ENCODE peak calls at places on chromosome 19, in seven cellular contexts. B is HL-60, D is left lung, U is Calu3, G is PC-3, K is GM12865, M is neural crest cell. L is an unnamed sample.

GRCh38 chr19:48670699-48671455 is 1.9 kb downstream of the NTN5 start:
- DNase-seq in D (no peak), U (no peak), G (no peak), B (no peak), K (no peak), M (no peak), L (no peak)

GRCh38 chr19:1468274-1469199 is 10.5 kb downstream of the C19orf25 start:
- DNase-seq in U (peak), K (peak), G (peak), D (no peak), B (no peak), M (no peak), L (peak)

GRCh38 chr19:40379446-40380198 is 10.4 kb downstream of the HIPK4 start:
- DNase-seq in B (no peak), D (no peak), K (no peak), G (no peak), U (no peak), M (no peak), L (no peak)

GRCh38 chr19:38039966-38040365 is 133.0 kb downstream of the SIPA1L3 start:
- DNase-seq in M (no peak), U (no peak), K (no peak), D (no peak), G (peak), B (no peak), L (no peak)

GRCh38 chr19:5052515-5052914 is 83.6 kb downstream of the KDM4B start:
- DNase-seq in G (peak), M (no peak), D (no peak), K (no peak), B (no peak), U (no peak), L (no peak)

GRCh38 chr19:6032381-6032780 is 54.4 kb upstream of the RANBP3 start:
- DNase-seq in U (no peak), K (no peak), G (no peak), D (no peak), B (no peak), M (no peak), L (no peak)

GRCh38 chr19:35225951-35226350 is 2.6 kb downstream of the FAM187B start:
- DNase-seq in B (no peak), U (no peak), K (no peak), G (no peak), D (no peak), M (no peak), L (no peak)

GRCh38 chr19:33499671-33500506 is 21.7 kb downstream of the PEPD start:
- DNase-seq in U (no peak), G (no peak), B (no peak), K (no peak), M (no peak), D (no peak), L (no peak)

GRCh38 chr19:49342291-49342721 is 7.1 kb downstream of the CD37 start:
- DNase-seq in G (no peak), K (no peak), M (no peak), B (no peak), U (no peak), D (peak), L (no peak)

GRCh38 chr19:39100500-39101166 is 16.5 kb downstream of the ACP7 start:
- DNase-seq in M (no peak), K (no peak), B (no peak), D (no peak), U (no peak), G (no peak), L (no peak)

GRCh38 chr19:4722671-4723464 is 774 bp downstream of the DPP9 start:
- DNase-seq in U (no peak), G (peak), M (no peak), B (no peak), K (peak), D (no peak), L (no peak)

GRCh38 chr19:6737873-6738725 is 719 bp upstream of the GPR108 start:
- DNase-seq in G (peak), U (peak), B (peak), M (peak), D (peak), K (peak), L (peak)

GRCh38 chr19:57689750-57690149 is 8.0 kb downstream of the ZNF551 start:
- DNase-seq in G (peak), M (no peak), D (no peak), U (no peak), B (no peak), K (no peak), L (no peak)

DNA sequence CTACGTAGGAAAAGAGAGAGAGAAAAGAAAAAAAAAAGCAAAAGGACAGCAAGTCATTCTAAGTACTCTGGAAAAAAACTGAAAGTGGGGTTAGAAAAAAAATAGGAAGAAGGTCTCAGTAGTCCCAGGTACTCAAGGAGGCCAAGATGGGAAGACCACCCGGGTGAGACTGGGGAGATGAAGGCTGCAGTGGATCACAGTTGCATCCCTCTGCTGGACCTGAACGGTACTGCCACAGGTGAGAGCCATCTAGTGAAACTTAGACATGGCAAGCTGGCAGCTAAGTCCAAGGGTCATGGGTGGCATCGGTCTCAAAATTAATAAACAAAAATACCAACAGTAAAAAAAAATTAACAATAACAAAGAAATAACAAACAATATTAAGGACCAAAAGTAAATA is 41.0 kb upstream of the ZNF91 start:
- DNase-seq in G (peak), B (no peak), U (no peak), M (no peak), D (no peak), K (no peak), L (no peak)
- TF ChIP-seq CTCF in G (peak), B (no peak), U (no peak), M (peak), D (peak), K (peak), L (peak)

GRCh38 chr19:45758921-45759320 is 10.1 kb downstream of the SIX5 start:
- DNase-seq in K (no peak), D (no peak), B (no peak), U (no peak), G (no peak), M (no peak), L (no peak)

GRCh38 chr19:45754323-45754722 is 14.7 kb downstream of the SIX5 start:
- DNase-seq in D (no peak), K (no peak), B (no peak), G (no peak), M (no peak), U (no peak), L (no peak)

GRCh38 chr19:45752639-45753038 is 16.4 kb downstream of the SIX5 start:
- DNase-seq in U (no peak), K (no peak), M (no peak), G (no peak), D (no peak), B (no peak), L (no peak)

GRCh38 chr19:45757696-45758095 is 11.4 kb downstream of the SIX5 start:
- DNase-seq in D (no peak), G (no peak), U (no peak), K (no peak), M (no peak), B (no peak), L (no peak)

DNA sequence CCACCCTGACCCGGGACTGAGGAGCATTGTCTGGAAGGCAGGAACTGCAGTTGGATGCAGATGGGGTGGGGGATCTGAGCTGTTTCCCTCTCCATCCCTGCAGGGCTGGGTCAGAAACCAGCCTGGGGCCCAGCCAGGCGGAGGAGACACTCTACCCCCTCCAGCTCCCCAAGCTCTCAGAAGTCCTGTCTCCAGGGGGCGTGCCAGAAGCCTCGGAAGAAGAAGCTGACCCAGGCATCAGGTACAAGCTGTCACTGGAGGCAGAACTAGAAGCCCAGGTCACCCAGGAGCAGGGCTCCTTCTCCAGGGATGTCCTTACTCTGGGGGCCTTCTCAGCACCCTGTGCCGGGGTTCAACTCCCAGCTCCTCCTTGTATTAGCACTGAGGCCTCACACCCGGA is 15.5 kb downstream of the SIX5 start:
- DNase-seq in M (no peak), U (no peak), D (no peak), K (no peak), G (no peak), B (no peak), L (no peak)
- TF ChIP-seq CTCF in M (no peak), U (no peak), D (no peak), K (no peak), G (no peak), B (no peak), L (peak)

GRCh38 chr19:16899566-16900075 is 10.8 kb downstream of the F2RL3 start:
- DNase-seq in G (peak), D (no peak), K (peak), U (peak), B (peak), M (peak), L (no peak)
- TF ChIP-seq CTCF in G (peak), D (peak), K (peak), U (peak), B (peak), M (peak), L (peak)

GRCh38 chr19:20558011-20558410 is 7.6 kb downstream of the ZNF737 start:
- DNase-seq in B (no peak), G (no peak), U (no peak), K (no peak), D (no peak), M (no peak), L (no peak)
- TF ChIP-seq CTCF in B (no peak), G (no peak), U (no peak), K (no peak), D (no peak), M (peak), L (no peak)

DNA sequence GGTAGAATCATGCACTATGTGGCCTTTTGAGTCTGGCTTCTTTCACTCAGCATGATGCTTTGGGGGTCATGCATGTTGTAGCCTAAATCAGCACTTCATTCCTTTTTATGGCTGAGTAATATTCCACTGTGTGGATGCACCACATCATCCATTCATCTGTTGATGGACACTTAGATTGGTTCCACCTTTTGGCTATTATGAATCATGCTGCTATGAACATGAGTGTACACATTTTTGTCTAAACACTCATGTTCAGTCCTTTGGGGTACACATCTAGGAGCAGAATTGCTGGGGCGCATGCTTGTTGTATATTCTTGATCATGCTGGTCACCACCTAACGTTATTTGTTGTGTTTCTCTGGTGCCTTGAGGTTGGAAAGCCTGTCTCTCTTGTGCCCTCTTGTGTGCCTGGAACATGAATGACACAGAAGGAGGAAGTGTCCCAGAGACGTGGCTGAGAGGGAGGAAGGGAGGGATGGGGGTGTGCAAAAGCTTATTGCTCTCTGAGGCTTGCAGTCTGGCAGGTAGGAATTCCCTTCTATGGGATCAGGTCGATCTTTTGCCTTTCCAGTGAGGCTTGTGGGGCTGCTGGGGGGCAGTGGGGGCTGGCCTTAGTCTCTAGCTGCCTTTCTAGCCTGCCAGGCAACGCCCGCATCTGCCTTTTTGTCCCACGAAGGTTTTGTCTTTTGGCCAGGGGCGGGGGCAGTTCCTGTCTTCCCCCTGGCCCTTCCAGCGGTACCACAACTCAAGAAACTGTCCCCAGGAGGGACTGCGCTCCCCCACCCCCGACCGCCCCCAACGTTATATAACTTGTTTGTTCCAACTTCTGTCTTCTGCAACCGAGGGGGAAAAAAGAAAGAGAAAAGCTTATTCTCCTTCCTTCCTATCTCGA is 7.6 kb downstream of the KLHL26 start:
- DNase-seq in G (no peak), B (peak), K (no peak), U (no peak), D (no peak), M (no peak), L (no peak)
- TF ChIP-seq CTCF in G (peak), B (peak), K (no peak), U (no peak), D (no peak), M (no peak), L (peak)

DNA sequence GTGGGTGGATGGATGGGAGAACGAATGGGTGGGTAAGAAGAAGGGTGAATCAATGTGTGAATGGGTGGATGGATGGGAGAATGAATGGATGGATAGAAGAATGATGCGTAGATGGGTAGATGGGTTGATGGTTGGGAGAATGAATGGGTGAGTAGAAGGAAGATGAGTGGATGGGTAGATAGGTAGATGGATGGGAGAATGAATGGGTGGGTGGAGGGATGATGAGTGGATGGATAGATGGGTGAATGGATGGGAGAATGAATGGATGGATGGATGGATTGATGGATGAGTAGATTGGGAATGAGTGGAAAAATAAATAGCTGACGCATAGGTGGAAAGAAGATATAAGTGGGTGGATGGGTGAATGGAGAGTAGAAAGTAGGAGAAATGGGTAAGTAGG is 16.5 kb downstream of the VSTM2B start:
- DNase-seq in B (no peak), U (no peak), D (no peak), M (no peak), K (no peak), G (no peak), L (no peak)
- TF ChIP-seq CTCF in B (no peak), U (no peak), D (no peak), M (no peak), K (no peak), G (no peak), L (no peak)

DNA sequence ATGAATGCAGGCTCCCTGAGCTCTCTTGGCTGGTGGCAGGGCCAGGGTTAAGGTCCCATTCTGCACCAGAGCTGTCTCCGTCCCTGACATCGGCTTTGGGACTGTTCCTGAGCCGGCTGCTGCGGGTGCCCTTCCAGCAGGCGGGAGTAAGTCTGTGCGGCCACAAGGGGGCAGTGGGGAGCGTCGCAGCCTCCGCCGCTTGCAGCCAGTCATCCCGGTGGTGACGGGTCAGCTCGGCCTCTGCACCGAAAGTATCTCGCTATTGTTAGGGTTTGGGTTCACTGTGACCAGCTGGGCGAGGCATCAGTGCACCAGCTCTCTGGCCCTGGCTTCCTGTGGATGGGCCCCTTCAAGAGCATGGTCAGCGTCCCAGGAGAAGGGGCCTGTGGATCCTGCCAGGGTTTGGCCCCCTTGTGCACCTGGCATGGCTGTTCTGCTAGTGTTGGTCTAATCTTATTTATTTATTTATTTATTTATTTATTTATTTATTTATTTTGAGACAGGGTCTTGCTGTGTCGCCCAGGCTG is 15.1 kb downstream of the NDUFB7 start:
- DNase-seq in B (peak), K (peak), M (peak), U (peak), G (peak), D (peak), L (peak)
- TF ChIP-seq CTCF in B (peak), K (peak), M (peak), U (peak), G (peak), D (peak), L (peak)

GRCh38 chr19:10870955-10871603 is at the start of gene CARM1:
- DNase-seq in B (peak), K (peak), D (peak), G (peak), U (peak), M (peak), L (peak)
- TF ChIP-seq CTCF in B (peak), K (peak), D (peak), G (peak), U (peak), M (peak), L (peak)

GRCh38 chr19:3360494-3361383 is 5.6 kb upstream of the NFIC start:
- DNase-seq in K (peak), M (no peak), U (no peak), G (peak), B (peak), D (peak), L (peak)
- TF ChIP-seq CTCF in K (no peak), M (no peak), U (no peak), G (no peak), B (no peak), D (no peak), L (peak)

L was measured in GM06990.